ENCODE peak calls at places on chromosomes 4 and X, in four cellular contexts. P, J, O and U are unnamed samples.

GRCh38 chrX:136574548-136574947 is 42.5 kb downstream of the VGLL1 start:
- DNase-seq in P (no peak), J (no peak), O (peak; percentile 2), U (no peak)

GRCh38 chr4:2685541-2685940 is 70.6 kb downstream of the TNIP2 start:
- DNase-seq in P (no peak), J (no peak), O (no peak), U (no peak)

GRCh38 chr4:94567811-94568210 is 116.1 kb downstream of the PDLIM5 start:
- DNase-seq in P (no peak), J (no peak), O (no peak), U (no peak)

GRCh38 chr4:1612278-1613098 is 71.6 kb downstream of the FAM53A start:
- DNase-seq in P (no peak), J (no peak), O (no peak), U (no peak)

GRCh38 chr4:143341186-143341755 is 4.6 kb downstream of the GAB1 start:
- DNase-seq in P (no peak), J (no peak), O (no peak), U (no peak)

GRCh38 chr4:1895971-1896657 is 24.9 kb downstream of the NSD2 start:
- DNase-seq in P (no peak), J (no peak), O (no peak), U (no peak)

GRCh38 chr4:21134994-21135393 is 434.7 kb downstream of the PACRGL start:
- DNase-seq in P (no peak), J (no peak), O (no peak), U (no peak)

GRCh38 chr4:57231781-57232180 is 121.6 kb upstream of the IGFBP7 start:
- DNase-seq in P (no peak), J (no peak), O (no peak), U (no peak)

GRCh38 chrX:106948641-106949040 is 28.4 kb downstream of the CLDN2 start:
- DNase-seq in P (no peak), J (no peak), O (no peak), U (no peak)

GRCh38 chrX:68571292-68572256 is 72.7 kb downstream of the YIPF6 start:
- DNase-seq in P (peak; percentile 39), J (no peak), O (no peak), U (peak; percentile 30)

GRCh38 chr4:37685726-37686372 is 327 bp downstream of the RELL1 start:
- DNase-seq in P (no peak), J (peak; percentile 41), O (no peak), U (peak; percentile 39)

GRCh38 chr4:38091636-38092035 is 131.4 kb downstream of the PTTG2 start:
- DNase-seq in P (no peak), J (no peak), O (no peak), U (no peak)

GRCh38 chr4:139639654-139640053 is 26.0 kb upstream of the MGST2 start:
- DNase-seq in P (no peak), J (no peak), O (no peak), U (no peak)

GRCh38 chr4:108144451-108144850 is 24.3 kb downstream of the LEF1 start:
- DNase-seq in P (no peak), J (no peak), O (no peak), U (no peak)

GRCh38 chr4:147207941-147208340 is 262.3 kb upstream of the TTC29 start:
- DNase-seq in P (no peak), J (no peak), O (no peak), U (no peak)

GRCh38 chrX:154369453-154370299 is 4.8 kb downstream of the FLNA start:
- DNase-seq in P (peak; percentile 25), J (peak; percentile 79), O (peak; percentile 87), U (peak; percentile 78)

GRCh38 chrX:9465380-9466114 is 689 bp downstream of the TBL1X start:
- DNase-seq in P (no peak), J (peak; percentile 25), O (no peak), U (peak; percentile 20)
- TF ChIP-seq ETV6 in P (no peak), J (no peak), O (no peak), U (no peak)

GRCh38 chr4:8115203-8115520 is 43.5 kb downstream of the ABLIM2 start:
- DNase-seq in P (no peak), J (no peak), O (no peak), U (no peak)
- TF ChIP-seq ETV6 in P (no peak), J (no peak), O (no peak), U (no peak)

GRCh38 chrX:40244116-40244515 is 146.4 kb upstream of the BCOR start:
- DNase-seq in P (no peak), J (no peak), O (no peak), U (no peak)

GRCh38 chrX:40244980-40245379 is 147.2 kb upstream of the BCOR start:
- DNase-seq in P (no peak), J (no peak), O (no peak), U (no peak)

GRCh38 chrX:40243699-40244098 is 145.9 kb upstream of the BCOR start:
- DNase-seq in P (no peak), J (no peak), O (no peak), U (no peak)

GRCh38 chrX:40247382-40247781 is 149.6 kb upstream of the BCOR start:
- DNase-seq in P (no peak), J (no peak), O (no peak), U (no peak)

DNA sequence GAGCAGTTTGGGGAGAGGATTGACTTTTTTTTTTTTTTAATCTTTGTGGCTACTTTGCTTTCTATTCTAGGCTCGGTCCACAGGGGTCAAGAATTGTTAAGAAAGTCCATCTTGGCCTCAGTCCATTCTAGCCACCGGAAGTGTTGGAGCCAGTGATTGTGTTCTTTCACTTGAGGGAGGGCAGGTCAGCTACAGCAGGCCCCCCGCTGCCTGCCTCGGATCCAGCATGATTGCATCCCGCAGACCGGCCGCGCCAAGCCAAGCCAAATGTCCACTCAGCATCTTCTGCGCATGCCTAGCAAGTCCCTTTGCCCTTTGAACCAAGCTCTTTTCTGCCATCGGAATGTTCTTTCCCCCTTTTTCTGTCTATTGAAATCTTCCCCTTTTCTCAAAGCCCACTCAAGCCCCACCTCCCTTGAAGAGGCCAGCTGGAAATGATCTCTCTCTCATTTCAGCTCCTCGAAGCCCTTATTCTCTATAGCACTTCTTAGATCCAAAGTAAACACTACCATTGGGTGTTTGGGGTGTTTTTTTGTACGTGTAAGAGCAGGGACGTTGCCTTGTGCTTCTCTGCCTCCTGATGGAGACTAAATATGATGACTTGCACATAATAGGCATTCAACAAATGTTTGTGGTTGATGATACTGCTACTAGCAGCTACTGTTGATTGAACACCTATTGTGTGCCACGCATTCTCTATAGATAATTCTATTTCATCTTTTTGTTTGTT is 147.8 kb upstream of the BCOR start:
- DNase-seq in P (no peak), J (no peak), O (no peak), U (no peak)
- TF ChIP-seq ETV6 in P (no peak), J (no peak), O (no peak), U (no peak)

GRCh38 chr4:122759639-122760310 is 27.3 kb downstream of the BBS12 start:
- DNase-seq in P (no peak), J (no peak), O (no peak), U (no peak)
- TF ChIP-seq ETV6 in P (no peak), J (no peak), O (no peak), U (no peak)

GRCh38 chr4:78904143-78904542 is 35.1 kb downstream of the PAQR3 start:
- DNase-seq in P (no peak), J (no peak), O (no peak), U (no peak)
- TF ChIP-seq ETV6 in P (no peak), J (no peak), O (no peak), U (no peak)

DNA sequence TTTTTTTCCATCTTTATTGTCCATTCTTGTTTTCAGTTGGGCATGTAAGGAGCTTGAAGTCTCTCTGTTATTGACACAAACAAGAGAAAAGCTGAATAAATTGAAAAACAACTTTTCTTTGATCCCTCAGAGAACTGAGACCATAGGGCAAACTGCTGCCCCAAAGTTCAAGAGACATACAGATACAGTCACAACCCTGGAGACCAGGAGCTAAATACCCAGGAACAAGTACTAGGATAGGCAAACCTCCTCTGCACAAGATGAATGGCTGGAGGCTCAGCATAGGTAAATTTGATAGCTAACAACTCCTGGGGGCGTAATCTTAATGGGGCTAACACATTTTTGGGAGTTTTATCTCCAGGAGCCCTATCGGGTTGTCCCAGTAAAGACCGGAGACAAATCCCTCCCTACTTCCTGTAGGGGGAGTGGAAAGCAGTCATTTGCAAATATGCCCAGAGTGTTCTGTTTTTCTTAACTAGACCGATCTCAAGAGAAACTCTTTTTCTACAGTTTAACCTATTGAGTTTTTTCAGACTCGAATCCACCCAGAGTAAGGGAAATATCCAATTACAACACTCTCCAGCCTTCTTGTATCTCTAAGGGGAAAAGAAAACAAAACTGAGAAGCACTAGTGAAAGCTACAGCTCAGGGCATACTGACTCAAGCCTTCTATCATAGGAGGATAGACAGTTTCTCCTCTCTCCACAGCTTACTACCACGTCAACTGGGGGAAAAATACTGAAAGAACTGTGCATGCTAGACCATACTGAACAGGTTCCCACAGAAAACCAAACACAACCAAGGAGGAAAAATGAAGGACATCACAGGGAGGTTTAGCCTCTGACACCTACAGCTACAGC is 23.1 kb downstream of the MAGEA8 start:
- DNase-seq in P (peak; percentile 13), J (no peak), O (peak; percentile 3), U (peak; percentile 46)
- TF ChIP-seq ETV6 in P (no peak), J (no peak), O (no peak), U (no peak)